ENCODE peak calls at places on chromosomes 13 and 19, in ten cellular contexts. G is RPMI7951, V is dermis microvascular lymphatic vessel endothelial cell, W is NCI-H1417, C is EL, O is fibroblast of pulmonary artery, S is fibroblast of mammary gland, I is memory B cell, J is amniotic stem cell, L is fibroblast of the aortic adventitia. Y is an unnamed sample.

GRCh38 chr19:43812689-43813088 is 10.4 kb upstream of the LYPD5 start:
- DNase-seq in G (no peak), L (no peak), J (no peak), S (no peak), W (no peak), C (no peak), O (no peak), V (no peak), I (no peak), Y (no peak)

GRCh38 chr13:85654227-85654626 is 145.0 kb downstream of the SLITRK6 start:
- DNase-seq in V (no peak), W (no peak), G (peak), C (no peak), S (no peak), I (no peak), J (no peak), O (no peak), L (no peak), Y (no peak)

GRCh38 chr13:109784590-109785140 is 1.7 kb downstream of the IRS2 start:
- DNase-seq in W (peak), L (peak), I (peak), O (peak), J (peak), S (peak), G (peak), V (peak), C (peak), Y (no peak)

GRCh38 chr13:46307554-46307953 is 79.5 kb downstream of the RUBCNL start:
- DNase-seq in I (no peak), V (no peak), C (peak), S (peak), G (peak), W (no peak), L (no peak), O (peak), J (no peak), Y (no peak)

GRCh38 chr19:39676004-39676403 is 20.3 kb downstream of the LGALS16 start:
- DNase-seq in C (no peak), L (no peak), G (no peak), W (no peak), V (no peak), O (no peak), J (no peak), I (no peak), S (peak), Y (no peak)

GRCh38 chr19:51002542-51003311 is 1.3 kb upstream of the KLK8 start:
- DNase-seq in J (no peak), O (no peak), L (no peak), V (no peak), I (no peak), G (peak), C (peak), W (peak), S (peak), Y (no peak)

GRCh38 chr13:41060723-41061074 is 610 bp upstream of the WBP4 start:
- DNase-seq in O (no peak), S (peak), I (peak), J (peak), G (peak), L (no peak), W (peak), C (peak), V (peak), Y (peak)

GRCh38 chr19:45467115-45467455 is 711 bp upstream of the FOSB start:
- DNase-seq in C (peak), W (no peak), O (no peak), L (peak), S (no peak), I (no peak), G (no peak), V (no peak), J (no peak), Y (no peak)

GRCh38 chr13:46265292-46265691 is 53.6 kb downstream of the LRRC63 start:
- DNase-seq in C (no peak), S (no peak), O (no peak), J (no peak), G (no peak), L (no peak), I (no peak), W (no peak), V (no peak), Y (no peak)

GRCh38 chr19:57406516-57407123 is 4.3 kb upstream of the ZNF17 start:
- DNase-seq in G (peak), I (peak), V (peak), W (peak), J (peak), L (peak), S (peak), O (peak), C (peak), Y (peak)

GRCh38 chr13:94128430-94128829 is 351.1 kb downstream of the DCT start:
- DNase-seq in J (no peak), I (no peak), V (no peak), W (no peak), O (peak), L (peak), S (no peak), C (no peak), G (no peak), Y (no peak)

GRCh38 chr19:45663800-45664199 is 4.2 kb upstream of the GIPR start:
- DNase-seq in S (no peak), V (no peak), O (no peak), C (no peak), G (no peak), I (no peak), W (no peak), J (no peak), L (no peak), Y (no peak)

GRCh38 chr19:35134601-35135091 is at the start of gene LGI4:
- DNase-seq in G (no peak), W (no peak), V (no peak), S (no peak), C (no peak), O (no peak), J (no peak), I (no peak), L (no peak), Y (no peak)

GRCh38 chr13:74206061-74206561 is 71.9 kb upstream of the KLF12 start:
- DNase-seq in L (peak), W (no peak), G (peak), C (peak), S (peak), O (peak), I (no peak), J (peak), V (no peak), Y (no peak)

GRCh38 chr13:50131998-50132936 is 117.0 kb downstream of the KCNRG start:
- DNase-seq in S (no peak), C (no peak), W (no peak), O (no peak), J (no peak), G (no peak), I (no peak), V (no peak), L (no peak), Y (no peak)

GRCh38 chr19:12749938-12750521 is 1.6 kb upstream of the BEST2 start:
- DNase-seq in W (no peak), J (no peak), O (peak), S (peak), L (no peak), G (peak), V (no peak), I (no peak), C (peak), Y (no peak)